ENCODE peak calls at places on chromosome 21, in seven cellular contexts. One of them, this sample, is unnamed.

GRCh38 chr21:37060296-37060695 is 12.6 kb downstream of the PIGP start:
- DNase-seq in activated CD8-positive, alpha-beta memory T cell treated with anti-CD3 and anti-CD28 coated beads, Interleukin-2, amount 50 U/mL, for 48 hours: no peak
- DNase-seq in heart left ventricle: no peak
- DNase-seq in ELR: peak; percentile 95
- DNase-seq in left ventricle myocardium inferior: no peak
- DNase-seq in NCI-H2029 treated with DMSO at 0.1 percent for 48 hours: peak; percentile 86
- DNase-seq in stimulated activated naive B cell treated with anti-CD40 and anti-IgM and Interleukin-4, amounts not matched to agents 10 μg/mL and 1 μg/mL and 100 μg/mL, for 72 hours: no peak
- DNase-seq in this sample: no peak

GRCh38 chr21:34796518-34797201 is 127.9 kb downstream of the CLIC6 start:
- DNase-seq in heart left ventricle: no peak
- DNase-seq in ELR: no peak
- DNase-seq in NCI-H2029 treated with DMSO at 0.1 percent for 48 hours: peak; percentile 75
- DNase-seq in left ventricle myocardium inferior: no peak
- DNase-seq in activated CD8-positive, alpha-beta memory T cell treated with anti-CD3 and anti-CD28 coated beads, Interleukin-2, amount 50 U/mL, for 48 hours: no peak
- DNase-seq in stimulated activated naive B cell treated with anti-CD40 and anti-IgM and Interleukin-4, amounts not matched to agents 10 μg/mL and 1 μg/mL and 100 μg/mL, for 72 hours: no peak
- DNase-seq in this sample: no peak

GRCh38 chr21:15521644-15522001 is 208.2 kb upstream of the USP25 start:
- DNase-seq in ELR: no peak
- DNase-seq in stimulated activated naive B cell treated with anti-CD40 and anti-IgM and Interleukin-4, amounts not matched to agents 10 μg/mL and 1 μg/mL and 100 μg/mL, for 72 hours: no peak
- DNase-seq in activated CD8-positive, alpha-beta memory T cell treated with anti-CD3 and anti-CD28 coated beads, Interleukin-2, amount 50 U/mL, for 48 hours: no peak
- DNase-seq in NCI-H2029 treated with DMSO at 0.1 percent for 48 hours: no peak
- DNase-seq in heart left ventricle: no peak
- DNase-seq in left ventricle myocardium inferior: no peak
- DNase-seq in this sample: no peak

GRCh38 chr21:42038826-42039425 is 28.8 kb upstream of the ZBTB21 start:
- DNase-seq in heart left ventricle: no peak
- DNase-seq in ELR: no peak
- DNase-seq in NCI-H2029 treated with DMSO at 0.1 percent for 48 hours: no peak
- DNase-seq in left ventricle myocardium inferior: no peak
- DNase-seq in stimulated activated naive B cell treated with anti-CD40 and anti-IgM and Interleukin-4, amounts not matched to agents 10 μg/mL and 1 μg/mL and 100 μg/mL, for 72 hours: no peak
- DNase-seq in activated CD8-positive, alpha-beta memory T cell treated with anti-CD3 and anti-CD28 coated beads, Interleukin-2, amount 50 U/mL, for 48 hours: no peak
- DNase-seq in this sample: no peak

GRCh38 chr21:36539434-36540150 is 59.7 kb upstream of the CLDN14 start:
- DNase-seq in stimulated activated naive B cell treated with anti-CD40 and anti-IgM and Interleukin-4, amounts not matched to agents 10 μg/mL and 1 μg/mL and 100 μg/mL, for 72 hours: no peak
- DNase-seq in heart left ventricle: no peak
- DNase-seq in left ventricle myocardium inferior: no peak
- DNase-seq in NCI-H2029 treated with DMSO at 0.1 percent for 48 hours: no peak
- DNase-seq in ELR: no peak
- DNase-seq in activated CD8-positive, alpha-beta memory T cell treated with anti-CD3 and anti-CD28 coated beads, Interleukin-2, amount 50 U/mL, for 48 hours: peak; percentile 3
- DNase-seq in this sample: no peak

GRCh38 chr21:46116189-46116845 is 18.4 kb downstream of the COL6A2 start:
- DNase-seq in NCI-H2029 treated with DMSO at 0.1 percent for 48 hours: no peak
- DNase-seq in heart left ventricle: no peak
- DNase-seq in stimulated activated naive B cell treated with anti-CD40 and anti-IgM and Interleukin-4, amounts not matched to agents 10 μg/mL and 1 μg/mL and 100 μg/mL, for 72 hours: no peak
- DNase-seq in activated CD8-positive, alpha-beta memory T cell treated with anti-CD3 and anti-CD28 coated beads, Interleukin-2, amount 50 U/mL, for 48 hours: no peak
- DNase-seq in left ventricle myocardium inferior: peak; percentile 8
- DNase-seq in ELR: no peak
- DNase-seq in this sample: no peak

GRCh38 chr21:46221664-46222435 is 6.7 kb downstream of the LSS start:
- DNase-seq in left ventricle myocardium inferior: peak; percentile 46
- DNase-seq in heart left ventricle: no peak
- DNase-seq in stimulated activated naive B cell treated with anti-CD40 and anti-IgM and Interleukin-4, amounts not matched to agents 10 μg/mL and 1 μg/mL and 100 μg/mL, for 72 hours: no peak
- DNase-seq in ELR: no peak
- DNase-seq in NCI-H2029 treated with DMSO at 0.1 percent for 48 hours: no peak
- DNase-seq in activated CD8-positive, alpha-beta memory T cell treated with anti-CD3 and anti-CD28 coated beads, Interleukin-2, amount 50 U/mL, for 48 hours: no peak
- DNase-seq in this sample: no peak

GRCh38 chr21:25614441-25614840 is 7.2 kb upstream of the MRPL39 start:
- DNase-seq in heart left ventricle: no peak
- DNase-seq in NCI-H2029 treated with DMSO at 0.1 percent for 48 hours: no peak
- DNase-seq in stimulated activated naive B cell treated with anti-CD40 and anti-IgM and Interleukin-4, amounts not matched to agents 10 μg/mL and 1 μg/mL and 100 μg/mL, for 72 hours: no peak
- DNase-seq in activated CD8-positive, alpha-beta memory T cell treated with anti-CD3 and anti-CD28 coated beads, Interleukin-2, amount 50 U/mL, for 48 hours: no peak
- DNase-seq in left ventricle myocardium inferior: no peak
- DNase-seq in ELR: no peak
- DNase-seq in this sample: no peak

This sample was measured in keratinocyte.